ENCODE peak calls at places on chromosomes 2 and 18, in seven cellular contexts. V is HEK293T; Q is D341Med; S is CD8-positive, alpha-beta T cell; O is astrocyte of the spinal cord; A is LHCN-M2; T is cardiac muscle cell. U is an unnamed sample.

GRCh38 chr18:48171490-48172188 is 237.5 kb downstream of the ZBTB7C start:
- DNase-seq in V (no peak), Q (no peak), S (no peak), O (no peak), A (no peak), T (no peak), U (no peak)

GRCh38 chr18:12656671-12657047 is 1.2 kb downstream of the SPIRE1 start:
- DNase-seq in V (no peak), Q (no peak), S (no peak), O (peak; percentile 43), A (no peak), T (no peak), U (no peak)

GRCh38 chr2:75800456-75800855 is 89.7 kb upstream of the GCFC2 start:
- DNase-seq in V (no peak), Q (no peak), S (no peak), O (no peak), A (no peak), T (no peak), U (no peak)

GRCh38 chr2:118723394-118723793 is 124.1 kb downstream of the EN1 start:
- DNase-seq in V (no peak), Q (no peak), S (no peak), O (peak; percentile 44), A (no peak), T (no peak), U (no peak)

GRCh38 chr2:99936065-99936464 is 206.3 kb downstream of the AFF3 start:
- DNase-seq in V (no peak), Q (no peak), S (no peak), O (no peak), A (no peak), T (no peak), U (no peak)

GRCh38 chr2:30232027-30232800 is 880 bp downstream of the LBH start:
- DNase-seq in V (peak; percentile 31), Q (peak; percentile 57), S (peak; percentile 73), O (peak; percentile 31), A (peak; percentile 62), T (peak; percentile 72), U (peak; percentile 44)

GRCh38 chr2:43255249-43255960 is 29.0 kb upstream of the ZFP36L2 start:
- DNase-seq in V (no peak), Q (no peak), S (no peak), O (peak; percentile 79), A (peak; percentile 46), T (peak; percentile 32), U (no peak)

GRCh38 chr2:10654069-10654468 is 35.7 kb downstream of the NOL10 start:
- DNase-seq in V (no peak), Q (no peak), S (peak; percentile 18), O (peak; percentile 50), A (peak; percentile 31), T (no peak), U (no peak)

GRCh38 chr2:80073134-80073561 is 231.4 kb downstream of the LRRTM1 start:
- DNase-seq in V (peak; percentile 58), Q (peak; percentile 50), S (no peak), O (peak; percentile 51), A (peak; percentile 40), T (peak; percentile 82), U (peak; percentile 57)

GRCh38 chr2:74361327-74361726 is 18.1 kb upstream of the SLC4A5 start:
- DNase-seq in V (no peak), Q (no peak), S (no peak), O (no peak), A (no peak), T (no peak), U (no peak)

GRCh38 chr2:39542523-39542922 is 105.4 kb upstream of the MAP4K3 start:
- DNase-seq in V (no peak), Q (peak; percentile 37), S (no peak), O (no peak), A (no peak), T (no peak), U (no peak)

GRCh38 chr2:196607073-196607472 is 32.4 kb upstream of the CCDC150 start:
- DNase-seq in V (no peak), Q (peak; percentile 67), S (no peak), O (no peak), A (no peak), T (no peak), U (no peak)

GRCh38 chr2:127173073-127173472 is 47.0 kb downstream of the CYP27C1 start:
- DNase-seq in V (no peak), Q (no peak), S (no peak), O (peak; percentile 88), A (peak; percentile 80), T (no peak), U (no peak)

U was measured in neuronal stem cell.